ENCODE peak calls at places on chromosomes 16 and 17, in ten cellular contexts. T is sigmoid colon; H is stimulated activated CD4-positive, alpha-beta T cell treated with anti-CD3 and anti-CD28 coated beads, TNF-alpha, amount 100 ng/mL, for 24 hours; Y is NB4; O is H9; I is neuronal stem cell; M is fibroblast of villous mesenchyme; E is AG20443; U is NCI-H2029; Q is GM20000. J is an unnamed sample.

GRCh38 chr16:66380421-66380820 is 13.9 kb downstream of the CDH5 start:
- DNase-seq in I (no peak), M (no peak), Y (no peak), O (no peak), Q (no peak), T (no peak), U (no peak), E (no peak), H (no peak), J (no peak)

GRCh38 chr17:48852251-48852650 is 21.4 kb downstream of the CALCOCO2 start:
- DNase-seq in Q (no peak), T (no peak), U (no peak), O (no peak), E (no peak), Y (no peak), I (no peak), M (no peak), H (no peak), J (no peak)

GRCh38 chr16:78235168-78235800 is 135.8 kb downstream of the WWOX start:
- DNase-seq in Q (peak), U (peak), Y (peak), T (peak), H (peak), E (peak), I (peak), M (peak), O (peak), J (peak)

GRCh38 chr17:44914148-44914547 is 1.2 kb downstream of the GFAP start:
- DNase-seq in O (peak), Q (no peak), I (no peak), Y (no peak), U (no peak), H (no peak), E (no peak), T (peak), M (no peak), J (no peak)

GRCh38 chr16:88857728-88858339 is 907 bp downstream of the TRAPPC2L start:
- DNase-seq in Y (peak), T (peak), Q (peak), U (no peak), E (peak), M (peak), O (peak), H (peak), I (peak), J (peak)

GRCh38 chr17:1577186-1577585 is 14.6 kb upstream of the PITPNA start:
- DNase-seq in Q (peak), Y (peak), U (peak), O (peak), T (peak), I (no peak), E (peak), M (peak), H (no peak), J (peak)

GRCh38 chr16:64951193-64951592 is 170.7 kb downstream of the CDH11 start:
- DNase-seq in U (no peak), T (no peak), Y (no peak), M (no peak), E (no peak), O (no peak), I (no peak), Q (no peak), H (no peak), J (no peak)

GRCh38 chr17:40462343-40463121 is 19.3 kb downstream of the IGFBP4 start:
- DNase-seq in I (no peak), Y (no peak), H (no peak), Q (no peak), M (no peak), U (no peak), O (no peak), E (no peak), T (peak), J (no peak)

GRCh38 chr16:89922884-89923639 is at the start of gene TUBB3:
- DNase-seq in Q (peak), H (no peak), O (peak), E (peak), U (peak), Y (peak), M (peak), T (no peak), I (peak), J (peak)

J was measured in GM23248.